ENCODE peak calls at places on chromosomes 6 and 20, in eight cellular contexts. M, R, Q, L, V, B, O and T are unnamed samples.

GRCh38 chr6:30769088-30769852 is 24.9 kb upstream of the IER3 start:
- DNase-seq in B (peak), O (peak), L (peak), R (peak), V (no peak), M (peak), Q (peak), T (peak)

GRCh38 chr6:30156262-30156599 is 4.8 kb downstream of the TRIM10 start:
- DNase-seq in Q (no peak), L (no peak), B (no peak), O (no peak), M (no peak), V (peak), R (no peak), T (no peak)

GRCh38 chr6:157847846-157848245 is 24.8 kb downstream of the SNX9 start:
- DNase-seq in L (no peak), M (no peak), V (no peak), R (no peak), B (no peak), O (no peak), Q (no peak), T (no peak)

GRCh38 chr20:24692429-24693190 is 223.2 kb downstream of the SYNDIG1 start:
- DNase-seq in V (no peak), Q (peak), B (no peak), R (no peak), L (no peak), O (no peak), M (no peak), T (no peak)

GRCh38 chr6:71107935-71108420 is 151.1 kb upstream of the B3GAT2 start:
- DNase-seq in Q (no peak), O (no peak), R (no peak), V (no peak), L (no peak), B (no peak), M (no peak), T (no peak)

GRCh38 chr20:24235224-24235735 is 234.1 kb upstream of the SYNDIG1 start:
- DNase-seq in R (no peak), B (no peak), L (no peak), O (no peak), V (no peak), M (no peak), Q (no peak), T (no peak)

GRCh38 chr20:45630366-45630765 is 718 bp downstream of the WFDC9 start:
- DNase-seq in L (no peak), V (no peak), O (no peak), B (no peak), Q (no peak), R (no peak), M (no peak), T (no peak)

GRCh38 chr6:96836579-96837137 is 619 bp downstream of the GPR63 start:
- DNase-seq in Q (peak), B (no peak), R (no peak), M (no peak), V (no peak), L (no peak), O (no peak), T (no peak)

GRCh38 chr6:6772751-6773150 is 184.2 kb downstream of the LY86 start:
- DNase-seq in B (no peak), M (no peak), V (no peak), L (no peak), R (no peak), O (no peak), Q (no peak), T (no peak)

GRCh38 chr6:8182857-8183256 is 80.5 kb upstream of the EEF1E1 start:
- DNase-seq in O (no peak), R (no peak), M (no peak), L (no peak), V (no peak), Q (no peak), B (no peak), T (no peak)

GRCh38 chr6:81937296-81937937 is 184.9 kb upstream of the TENT5A start:
- DNase-seq in L (no peak), Q (no peak), M (no peak), R (no peak), O (no peak), V (no peak), B (no peak), T (no peak)

GRCh38 chr6:65701325-65701724 is 5.7 kb downstream of the EYS start:
- DNase-seq in B (no peak), V (no peak), O (no peak), M (no peak), L (no peak), Q (no peak), R (no peak), T (no peak)

GRCh38 chr20:61882716-61883615 is 182.7 kb downstream of the TAF4 start:
- DNase-seq in M (no peak), O (peak), B (no peak), L (no peak), Q (no peak), R (no peak), V (no peak), T (no peak)

GRCh38 chr6:139081485-139081884 is 52.9 kb downstream of the ABRACL start:
- DNase-seq in R (no peak), V (no peak), L (no peak), B (no peak), O (no peak), M (no peak), Q (no peak), T (no peak)

GRCh38 chr20:37265152-37265551 is 3.5 kb upstream of the GHRH start:
- DNase-seq in B (no peak), O (no peak), L (no peak), R (no peak), M (no peak), V (no peak), Q (peak), T (no peak)

GRCh38 chr6:80217799-80218198 is 111.3 kb downstream of the BCKDHB start:
- DNase-seq in B (no peak), L (no peak), R (no peak), O (no peak), V (no peak), M (no peak), Q (no peak), T (no peak)

GRCh38 chr6:143536461-143536865 is 24.9 kb upstream of the FUCA2 start:
- DNase-seq in B (peak), L (no peak), O (no peak), M (peak), Q (peak), V (peak), R (peak), T (no peak)

GRCh38 chr20:15930324-15931305 is 642.6 kb downstream of the KIF16B start:
- DNase-seq in L (no peak), O (no peak), M (no peak), R (no peak), V (no peak), B (peak), Q (no peak), T (no peak)

GRCh38 chr6:93177918-93178317 is 241.4 kb downstream of the EPHA7 start:
- DNase-seq in M (no peak), B (no peak), V (no peak), Q (no peak), R (no peak), L (no peak), O (no peak), T (no peak)

GRCh38 chr6:154567695-154568220 is 57.3 kb upstream of the CNKSR3 start:
- DNase-seq in O (no peak), B (no peak), Q (no peak), M (no peak), R (no peak), V (no peak), L (no peak), T (no peak)

GRCh38 chr20:59179988-59180387 is 16.4 kb downstream of the ZNF831 start:
- DNase-seq in Q (no peak), V (no peak), R (no peak), O (no peak), B (no peak), L (no peak), M (no peak), T (no peak)

GRCh38 chr6:49269190-49269589 is 193.9 kb downstream of the MMUT start:
- DNase-seq in V (no peak), B (no peak), Q (no peak), R (no peak), O (no peak), L (no peak), M (no peak), T (no peak)

GRCh38 chr6:169741344-169741743 is 10.0 kb downstream of the DYNLT2 start:
- DNase-seq in B (no peak), O (no peak), L (no peak), V (no peak), Q (no peak), R (no peak), M (no peak), T (no peak)

GRCh38 chr6:35237466-35237865 is 22.1 kb upstream of the ZNF76 start:
- DNase-seq in B (no peak), M (no peak), O (no peak), V (no peak), R (no peak), L (no peak), Q (no peak), T (no peak)

GRCh38 chr20:2859330-2860121 is 13.8 kb upstream of the PTPRA start:
- DNase-seq in Q (no peak), L (no peak), B (no peak), M (no peak), O (no peak), R (no peak), V (no peak), T (no peak)

GRCh38 chr6:156949376-156949775 is 172.2 kb downstream of the ARID1B start:
- DNase-seq in Q (no peak), M (no peak), O (no peak), L (no peak), R (no peak), B (peak), V (no peak), T (no peak)

GRCh38 chr6:34912715-34913464 is 23.8 kb downstream of the ANKS1A start:
- DNase-seq in Q (peak), O (peak), M (no peak), R (peak), B (no peak), V (no peak), L (no peak), T (no peak)

GRCh38 chr20:39013662-39014109 is 51.5 kb downstream of the DHX35 start:
- DNase-seq in L (no peak), V (no peak), R (no peak), M (no peak), O (no peak), B (no peak), Q (no peak), T (no peak)

GRCh38 chr6:44926556-44926955 is 401.6 kb upstream of the RUNX2 start:
- DNase-seq in M (no peak), R (no peak), L (no peak), O (no peak), V (no peak), B (no peak), Q (no peak), T (no peak)

GRCh38 chr6:14867807-14868206 is 378.1 kb upstream of the JARID2 start:
- DNase-seq in O (no peak), R (no peak), Q (no peak), L (no peak), B (no peak), M (no peak), V (no peak), T (no peak)

GRCh38 chr6:2730353-2730752 is 20.4 kb downstream of the MYLK4 start:
- DNase-seq in V (no peak), L (no peak), O (no peak), Q (no peak), M (no peak), R (no peak), B (no peak), T (no peak)

GRCh38 chr6:582370-582769 is 74.5 kb downstream of the HUS1B start:
- DNase-seq in B (no peak), M (no peak), L (no peak), O (no peak), V (no peak), R (no peak), Q (no peak), T (no peak)

GRCh38 chr6:158417760-158418098 is 105.5 kb downstream of the TULP4 start:
- DNase-seq in L (no peak), V (no peak), B (no peak), R (no peak), M (no peak), Q (no peak), O (no peak), T (no peak)

GRCh38 chr6:17999430-17999829 is 12.0 kb upstream of the KIF13A start:
- DNase-seq in L (no peak), B (no peak), O (no peak), R (no peak), Q (no peak), V (no peak), M (no peak), T (no peak)

GRCh38 chr6:73532288-73532687 is 11.5 kb upstream of the EEF1A1 start:
- DNase-seq in V (no peak), R (no peak), M (no peak), L (no peak), Q (no peak), B (no peak), O (no peak), T (no peak)

GRCh38 chr6:1910621-1911407 is 301.1 kb downstream of the FOXC1 start:
- DNase-seq in B (no peak), V (no peak), L (no peak), Q (no peak), R (no peak), M (no peak), O (no peak), T (no peak)

GRCh38 chr6:36679043-36679821 is 718 bp downstream of the CDKN1A start:
- DNase-seq in O (peak), V (peak), L (peak), B (peak), Q (no peak), R (peak), M (peak), T (no peak)

GRCh38 chr20:31684153-31685003 is 38.3 kb downstream of the BCL2L1 start:
- DNase-seq in O (no peak), V (no peak), Q (peak), R (peak), B (no peak), L (no peak), M (no peak), T (no peak)

DNA sequence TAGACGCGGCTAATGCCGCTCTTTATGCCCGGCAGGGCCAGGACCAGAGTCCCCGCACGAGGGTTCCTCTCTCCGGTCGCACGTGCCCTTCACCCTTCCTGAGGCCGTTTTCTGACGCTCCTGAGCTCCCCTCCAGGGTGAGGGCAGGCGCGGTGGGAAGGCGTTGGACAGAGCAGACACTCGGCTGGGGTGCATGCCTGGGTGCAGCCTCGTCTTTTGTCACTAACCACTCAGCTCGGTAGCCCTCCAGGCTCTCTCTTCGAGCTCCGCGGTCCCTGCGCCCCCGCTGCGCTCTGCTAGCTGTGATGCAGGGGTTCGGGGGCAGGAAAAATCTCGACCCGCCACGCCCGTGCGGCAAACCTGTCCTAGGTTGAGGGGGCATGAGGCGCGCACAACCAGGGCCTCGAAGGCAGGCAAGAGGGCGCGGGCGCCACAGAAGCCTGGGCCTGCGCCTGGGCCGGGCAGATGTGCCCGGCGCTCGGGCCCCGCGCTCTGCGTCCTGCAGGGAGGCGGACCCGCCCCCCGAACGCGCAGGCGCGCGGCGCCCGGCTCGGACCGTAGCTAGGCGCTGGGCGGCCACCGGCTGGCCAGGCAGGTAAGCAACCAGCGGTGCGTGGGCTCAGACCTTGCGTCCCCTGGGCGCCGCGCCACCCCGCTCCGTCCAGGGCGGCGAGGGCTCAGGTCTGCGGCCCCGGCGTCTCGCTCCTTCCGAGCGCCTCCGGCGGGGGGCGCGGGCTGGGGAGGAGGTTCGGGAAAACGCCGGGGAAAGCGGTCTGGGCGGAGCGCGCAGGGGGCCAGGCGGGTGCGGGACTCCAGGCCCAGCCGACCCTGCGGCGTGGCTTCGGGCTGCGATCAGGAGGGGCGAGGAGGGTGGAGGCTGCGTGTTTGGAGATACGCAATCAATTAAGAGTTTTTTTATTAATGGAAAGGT is at the start of gene L3MBTL1:
- DNase-seq in B (peak), M (peak), V (peak), R (no peak), Q (peak), O (no peak), L (no peak), T (no peak)
- H3K27ac ChIP-seq in B (no peak), M (no peak), V (no peak), R (no peak), Q (no peak), O (no peak), L (no peak), T (no peak)

GRCh38 chr6:140079328-140079727 is 704.9 kb upstream of the CITED2 start:
- DNase-seq in R (no peak), O (no peak), M (no peak), L (peak), B (no peak), Q (no peak), V (peak), T (no peak)

GRCh38 chr6:140078552-140079126 is 704.2 kb upstream of the CITED2 start:
- DNase-seq in R (no peak), Q (no peak), L (no peak), M (no peak), O (no peak), B (no peak), V (no peak), T (no peak)

GRCh38 chr6:140083375-140083774 is 708.9 kb upstream of the CITED2 start:
- DNase-seq in B (no peak), R (no peak), M (no peak), O (no peak), L (no peak), Q (no peak), V (no peak), T (no peak)

GRCh38 chr6:140077712-140078551 is 703.5 kb upstream of the CITED2 start:
- DNase-seq in V (no peak), Q (no peak), B (no peak), R (no peak), L (no peak), O (no peak), M (no peak), T (no peak)

DNA sequence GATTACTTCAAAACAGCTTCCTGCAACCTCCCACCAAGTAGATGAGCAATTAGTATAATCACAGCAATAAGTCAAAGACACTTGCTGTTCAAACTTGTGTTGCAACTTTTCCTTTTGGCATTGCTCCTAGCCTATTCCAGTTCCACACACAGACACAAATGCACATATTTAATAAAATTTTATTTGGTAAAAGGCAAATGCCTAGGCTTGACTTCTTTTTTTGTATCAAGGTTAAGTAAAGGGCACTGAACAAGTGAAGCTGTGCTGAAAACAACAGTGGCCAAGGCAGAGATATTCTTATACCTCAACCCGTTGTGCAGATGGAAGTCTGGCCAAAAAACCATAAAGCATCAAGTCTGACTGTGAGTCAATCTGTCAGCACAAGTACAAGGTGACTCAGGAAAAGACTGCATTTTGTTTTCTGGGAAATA is 708.4 kb upstream of the CITED2 start:
- DNase-seq in B (no peak), V (no peak), R (no peak), M (no peak), Q (no peak), L (no peak), O (no peak), T (no peak)
- H3K27ac ChIP-seq in B (peak), V (peak), R (no peak), M (no peak), Q (no peak), L (no peak), O (no peak), T (no peak)

DNA sequence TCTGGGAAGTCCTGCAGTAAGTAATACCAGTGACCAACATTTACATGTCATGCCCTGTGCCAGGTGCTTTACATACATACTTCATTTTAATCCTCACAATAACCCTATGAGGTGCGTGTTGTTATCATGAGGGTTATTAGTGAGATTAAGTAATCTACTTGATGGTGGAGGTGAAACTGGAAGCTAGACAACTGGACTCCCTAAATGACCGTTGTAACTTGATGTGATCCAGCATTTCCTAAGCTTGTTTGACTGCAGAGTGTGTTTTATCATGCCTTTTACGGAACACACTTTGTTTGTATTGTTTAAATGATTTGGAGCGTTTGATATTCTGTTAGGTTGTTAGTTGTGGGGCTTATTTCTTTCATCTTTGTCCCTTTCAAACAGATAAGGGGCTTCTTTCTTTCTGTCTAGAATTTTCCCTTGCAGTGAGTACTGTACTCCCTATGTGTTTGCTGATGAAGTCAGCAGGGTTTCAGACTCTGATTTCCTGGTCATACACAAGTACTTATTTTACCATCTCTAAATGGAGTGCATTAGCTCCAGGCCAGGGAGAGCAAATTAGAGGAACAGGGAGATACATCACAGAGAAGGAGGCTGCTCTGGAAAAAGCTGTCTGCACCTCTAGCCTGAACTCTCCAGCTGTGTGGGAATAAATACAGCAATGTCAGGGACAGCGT is 29.8 kb downstream of the CHMP4B start:
- DNase-seq in B (no peak), M (no peak), V (no peak), Q (no peak), L (no peak), R (no peak), O (no peak), T (no peak)
- H3K27ac ChIP-seq in B (no peak), M (no peak), V (no peak), Q (no peak), L (no peak), R (no peak), O (no peak), T (no peak)

GRCh38 chr6:165707067-165707853 is 44.2 kb upstream of the PDE10A start:
- DNase-seq in M (no peak), L (peak), B (no peak), Q (no peak), R (no peak), V (no peak), O (no peak), T (no peak)
- H3K27ac ChIP-seq in M (no peak), L (no peak), B (no peak), Q (no peak), R (no peak), V (no peak), O (no peak), T (no peak)